ENCODE peak calls at places on chromosomes 2 and 18, in four cellular contexts. One of them, this sample, is unnamed.

GRCh38 chr18:63148449-63149199 is 170.9 kb downstream of the BCL2 start:
- DNase-seq in cardiac fibroblast: peak; percentile 85
- DNase-seq in astrocyte of the cerebellum: peak; percentile 36
- DNase-seq in upper lobe of left lung: no peak
- DNase-seq in this sample: no peak

GRCh38 chr2:154375625-154376020 is 322.9 kb upstream of the KCNJ3 start:
- DNase-seq in cardiac fibroblast: peak; percentile 53
- DNase-seq in astrocyte of the cerebellum: peak; percentile 49
- DNase-seq in upper lobe of left lung: no peak
- DNase-seq in this sample: no peak

GRCh38 chr2:25728559-25728958 is 55.2 kb upstream of the DTNB start:
- DNase-seq in cardiac fibroblast: no peak
- DNase-seq in astrocyte of the cerebellum: no peak
- DNase-seq in upper lobe of left lung: no peak
- DNase-seq in this sample: no peak

GRCh38 chr2:159371506-159371905 is 85.0 kb upstream of the WDSUB1 start:
- DNase-seq in cardiac fibroblast: no peak
- DNase-seq in astrocyte of the cerebellum: no peak
- DNase-seq in upper lobe of left lung: no peak
- DNase-seq in this sample: no peak

GRCh38 chr2:98191880-98192279 is 104.9 kb downstream of the VWA3B start:
- DNase-seq in cardiac fibroblast: peak; percentile 3
- DNase-seq in astrocyte of the cerebellum: no peak
- DNase-seq in upper lobe of left lung: no peak
- DNase-seq in this sample: no peak

GRCh38 chr2:210477496-210477895 is 937 bp upstream of the LANCL1 start:
- DNase-seq in cardiac fibroblast: peak; percentile 58
- DNase-seq in astrocyte of the cerebellum: no peak
- DNase-seq in upper lobe of left lung: no peak
- DNase-seq in this sample: no peak

GRCh38 chr2:9967053-9967775 is 15.7 kb downstream of the GRHL1 start:
- DNase-seq in cardiac fibroblast: no peak
- DNase-seq in astrocyte of the cerebellum: no peak
- DNase-seq in upper lobe of left lung: no peak
- DNase-seq in this sample: no peak

GRCh38 chr18:26549486-26550435 is 1.4 kb upstream of the KCTD1 start:
- DNase-seq in cardiac fibroblast: peak; percentile 71
- DNase-seq in astrocyte of the cerebellum: no peak
- DNase-seq in upper lobe of left lung: peak; percentile 67
- DNase-seq in this sample: peak; percentile 15

GRCh38 chr2:67214585-67215184 is 182.4 kb upstream of the ETAA1 start:
- DNase-seq in cardiac fibroblast: no peak
- DNase-seq in astrocyte of the cerebellum: no peak
- DNase-seq in upper lobe of left lung: no peak
- DNase-seq in this sample: no peak

GRCh38 chr2:157900203-157900602 is 24.1 kb upstream of the ACVR1 start:
- DNase-seq in cardiac fibroblast: no peak
- DNase-seq in astrocyte of the cerebellum: peak; percentile 12
- DNase-seq in upper lobe of left lung: peak; percentile 25
- DNase-seq in this sample: no peak

GRCh38 chr2:163191372-163191771 is 352.8 kb upstream of the KCNH7 start:
- DNase-seq in cardiac fibroblast: peak; percentile 67
- DNase-seq in astrocyte of the cerebellum: peak; percentile 42
- DNase-seq in upper lobe of left lung: no peak
- DNase-seq in this sample: no peak
- TF ChIP-seq CTCF in cardiac fibroblast: peak; percentile 61
- TF ChIP-seq CTCF in astrocyte of the cerebellum: peak; percentile 59
- TF ChIP-seq CTCF in upper lobe of left lung: peak; percentile 34
- TF ChIP-seq CTCF in this sample: peak; percentile 81

GRCh38 chr2:20504174-20504573 is 57.3 kb downstream of the RHOB start:
- DNase-seq in cardiac fibroblast: no peak
- DNase-seq in astrocyte of the cerebellum: no peak
- DNase-seq in upper lobe of left lung: no peak
- DNase-seq in this sample: no peak

GRCh38 chr2:20507166-20507692 is 60.4 kb downstream of the RHOB start:
- DNase-seq in cardiac fibroblast: peak; percentile 42
- DNase-seq in astrocyte of the cerebellum: no peak
- DNase-seq in upper lobe of left lung: no peak
- DNase-seq in this sample: no peak

GRCh38 chr2:20507711-20508110 is 60.8 kb downstream of the RHOB start:
- DNase-seq in cardiac fibroblast: no peak
- DNase-seq in astrocyte of the cerebellum: no peak
- DNase-seq in upper lobe of left lung: no peak
- DNase-seq in this sample: no peak

GRCh38 chr2:20509301-20509765 is 62.5 kb downstream of the RHOB start:
- DNase-seq in cardiac fibroblast: no peak
- DNase-seq in astrocyte of the cerebellum: no peak
- DNase-seq in upper lobe of left lung: no peak
- DNase-seq in this sample: no peak

GRCh38 chr2:20506281-20506685 is 59.4 kb downstream of the RHOB start:
- DNase-seq in cardiac fibroblast: peak; percentile 76
- DNase-seq in astrocyte of the cerebellum: no peak
- DNase-seq in upper lobe of left lung: no peak
- DNase-seq in this sample: no peak
- TF ChIP-seq CTCF in cardiac fibroblast: peak; percentile 41
- TF ChIP-seq CTCF in astrocyte of the cerebellum: peak; percentile 50
- TF ChIP-seq CTCF in upper lobe of left lung: no peak
- TF ChIP-seq CTCF in this sample: no peak

DNA sequence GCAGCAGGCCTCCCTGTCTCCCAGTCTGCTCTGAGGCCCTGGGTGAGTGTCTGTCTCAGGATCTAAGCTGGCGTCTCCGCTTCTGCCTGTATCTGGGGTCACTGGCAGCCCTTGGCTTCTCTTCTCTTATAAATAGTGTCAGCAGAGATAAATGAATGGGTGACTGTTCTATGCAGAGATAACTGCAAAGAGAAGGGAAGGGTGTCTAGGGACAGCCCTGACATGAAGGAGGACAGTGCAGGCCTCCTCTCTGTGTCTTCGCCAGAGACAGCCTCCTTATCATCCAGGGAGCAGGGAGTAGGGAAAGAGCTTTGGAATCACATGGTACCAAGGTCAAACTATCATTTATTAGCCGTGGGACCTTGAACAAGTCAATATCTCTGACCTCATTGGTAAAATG is 28.3 kb upstream of the GMPPA start:
- DNase-seq in cardiac fibroblast: no peak
- DNase-seq in astrocyte of the cerebellum: no peak
- DNase-seq in upper lobe of left lung: no peak
- DNase-seq in this sample: no peak
- TF ChIP-seq CTCF in cardiac fibroblast: no peak
- TF ChIP-seq CTCF in astrocyte of the cerebellum: no peak
- TF ChIP-seq CTCF in upper lobe of left lung: no peak
- TF ChIP-seq CTCF in this sample: no peak

DNA sequence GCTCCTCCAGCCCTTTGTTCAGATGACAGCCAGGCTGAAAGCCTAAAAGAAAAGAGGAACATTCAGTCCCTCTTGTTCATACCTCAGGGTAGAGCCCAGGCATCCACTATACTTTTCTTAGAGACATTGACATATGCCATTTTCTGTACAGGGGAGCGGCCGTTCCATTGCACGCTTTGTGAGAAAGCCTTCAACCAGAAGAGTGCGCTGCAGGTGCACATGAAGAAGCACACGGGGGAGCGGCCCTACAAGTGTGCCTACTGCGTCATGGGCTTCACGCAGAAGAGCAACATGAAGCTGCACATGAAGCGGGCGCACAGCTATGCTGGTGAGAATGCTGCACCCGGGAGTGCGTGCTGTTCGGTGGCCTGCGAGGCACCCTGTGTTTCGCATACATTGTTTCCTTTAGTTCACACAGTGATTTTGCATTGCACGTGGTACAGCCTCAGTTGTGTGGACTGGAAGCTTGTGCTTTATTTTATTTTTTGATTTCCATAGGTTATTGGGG is 138.2 kb downstream of the ZNF236 start:
- DNase-seq in cardiac fibroblast: no peak
- DNase-seq in astrocyte of the cerebellum: no peak
- DNase-seq in upper lobe of left lung: no peak
- DNase-seq in this sample: no peak
- TF ChIP-seq CTCF in cardiac fibroblast: no peak
- TF ChIP-seq CTCF in astrocyte of the cerebellum: no peak
- TF ChIP-seq CTCF in upper lobe of left lung: no peak
- TF ChIP-seq CTCF in this sample: no peak

GRCh38 chr2:49807689-49808088 is 653.4 kb upstream of the FSHR start:
- DNase-seq in cardiac fibroblast: no peak
- DNase-seq in astrocyte of the cerebellum: no peak
- DNase-seq in upper lobe of left lung: no peak
- DNase-seq in this sample: no peak
- TF ChIP-seq CTCF in cardiac fibroblast: no peak
- TF ChIP-seq CTCF in astrocyte of the cerebellum: peak; percentile 6
- TF ChIP-seq CTCF in upper lobe of left lung: no peak
- TF ChIP-seq CTCF in this sample: peak; percentile 11

GRCh38 chr2:109239720-109240119 is 110.7 kb downstream of the SH3RF3 start:
- DNase-seq in cardiac fibroblast: no peak
- DNase-seq in astrocyte of the cerebellum: no peak
- DNase-seq in upper lobe of left lung: no peak
- DNase-seq in this sample: no peak
- TF ChIP-seq CTCF in cardiac fibroblast: no peak
- TF ChIP-seq CTCF in astrocyte of the cerebellum: no peak
- TF ChIP-seq CTCF in upper lobe of left lung: no peak
- TF ChIP-seq CTCF in this sample: no peak

GRCh38 chr18:41077076-41077475 is 878.0 kb upstream of the PIK3C3 start:
- DNase-seq in cardiac fibroblast: no peak
- DNase-seq in astrocyte of the cerebellum: no peak
- DNase-seq in upper lobe of left lung: no peak
- DNase-seq in this sample: no peak
- TF ChIP-seq CTCF in cardiac fibroblast: no peak
- TF ChIP-seq CTCF in astrocyte of the cerebellum: no peak
- TF ChIP-seq CTCF in upper lobe of left lung: no peak
- TF ChIP-seq CTCF in this sample: no peak

GRCh38 chr2:85011098-85011497 is 40.1 kb downstream of the KCMF1 start:
- DNase-seq in cardiac fibroblast: no peak
- DNase-seq in astrocyte of the cerebellum: no peak
- DNase-seq in upper lobe of left lung: no peak
- DNase-seq in this sample: no peak

GRCh38 chr2:85009019-85009618 is 38.2 kb downstream of the KCMF1 start:
- DNase-seq in cardiac fibroblast: no peak
- DNase-seq in astrocyte of the cerebellum: no peak
- DNase-seq in upper lobe of left lung: peak; percentile 46
- DNase-seq in this sample: no peak

GRCh38 chr2:85012855-85013254 is 41.9 kb downstream of the KCMF1 start:
- DNase-seq in cardiac fibroblast: no peak
- DNase-seq in astrocyte of the cerebellum: no peak
- DNase-seq in upper lobe of left lung: no peak
- DNase-seq in this sample: no peak

GRCh38 chr2:85012431-85012830 is 41.5 kb downstream of the KCMF1 start:
- DNase-seq in cardiac fibroblast: no peak
- DNase-seq in astrocyte of the cerebellum: no peak
- DNase-seq in upper lobe of left lung: no peak
- DNase-seq in this sample: no peak

GRCh38 chr2:85011747-85012146 is 40.8 kb downstream of the KCMF1 start:
- DNase-seq in cardiac fibroblast: no peak
- DNase-seq in astrocyte of the cerebellum: no peak
- DNase-seq in upper lobe of left lung: no peak
- DNase-seq in this sample: no peak
- TF ChIP-seq CTCF in cardiac fibroblast: peak; percentile 12
- TF ChIP-seq CTCF in astrocyte of the cerebellum: no peak
- TF ChIP-seq CTCF in upper lobe of left lung: no peak
- TF ChIP-seq CTCF in this sample: peak; percentile 41

This sample was measured in progenitor cell of endocrine pancreas.